ENCODE peak calls at places on chromosomes 1 and 21, in six cellular contexts. One of them, this sample, is unnamed.

GRCh38 chr1:156097499-156098178 is 15.4 kb upstream of the MEX3A start:
- DNase-seq in cardiac muscle cell: no peak
- DNase-seq in hepatocyte: no peak
- DNase-seq in suprapubic skin: no peak
- DNase-seq in psoas muscle: no peak
- DNase-seq in endothelial cell of umbilical vein: no peak
- DNase-seq in this sample: no peak

GRCh38 chr1:173134029-173134428 is 73.1 kb downstream of the TNFSF4 start:
- DNase-seq in psoas muscle: no peak
- DNase-seq in endothelial cell of umbilical vein: no peak
- DNase-seq in hepatocyte: peak; percentile 38
- DNase-seq in suprapubic skin: no peak
- DNase-seq in cardiac muscle cell: no peak
- DNase-seq in this sample: no peak

GRCh38 chr1:96387785-96388184 is 333.8 kb upstream of the PTBP2 start:
- DNase-seq in cardiac muscle cell: no peak
- DNase-seq in suprapubic skin: no peak
- DNase-seq in hepatocyte: no peak
- DNase-seq in endothelial cell of umbilical vein: peak; percentile 20
- DNase-seq in psoas muscle: no peak
- DNase-seq in this sample: no peak

GRCh38 chr1:191595170-191595569 is 563.1 kb upstream of the RGS18 start:
- DNase-seq in psoas muscle: no peak
- DNase-seq in cardiac muscle cell: no peak
- DNase-seq in endothelial cell of umbilical vein: no peak
- DNase-seq in hepatocyte: no peak
- DNase-seq in suprapubic skin: no peak
- DNase-seq in this sample: no peak

GRCh38 chr1:11309385-11309784 is 36.4 kb downstream of the UBIAD1 start:
- DNase-seq in endothelial cell of umbilical vein: no peak
- DNase-seq in psoas muscle: no peak
- DNase-seq in hepatocyte: no peak
- DNase-seq in cardiac muscle cell: no peak
- DNase-seq in suprapubic skin: no peak
- DNase-seq in this sample: no peak

GRCh38 chr1:112542206-112542973 is 33.6 kb downstream of the WNT2B start:
- DNase-seq in hepatocyte: no peak
- DNase-seq in endothelial cell of umbilical vein: no peak
- DNase-seq in psoas muscle: no peak
- DNase-seq in cardiac muscle cell: no peak
- DNase-seq in suprapubic skin: no peak
- DNase-seq in this sample: no peak

GRCh38 chr1:24457866-24458265 is 42.3 kb downstream of the NIPAL3 start:
- DNase-seq in suprapubic skin: no peak
- DNase-seq in psoas muscle: no peak
- DNase-seq in endothelial cell of umbilical vein: no peak
- DNase-seq in hepatocyte: no peak
- DNase-seq in cardiac muscle cell: no peak
- DNase-seq in this sample: no peak

GRCh38 chr1:245583081-245583480 is 428.3 kb downstream of the KIF26B start:
- DNase-seq in suprapubic skin: peak; percentile 11
- DNase-seq in hepatocyte: no peak
- DNase-seq in endothelial cell of umbilical vein: no peak
- DNase-seq in psoas muscle: no peak
- DNase-seq in cardiac muscle cell: no peak
- DNase-seq in this sample: no peak

GRCh38 chr1:33985656-33986055 is 121.8 kb downstream of the HMGB4 start:
- DNase-seq in psoas muscle: peak; percentile 19
- DNase-seq in cardiac muscle cell: no peak
- DNase-seq in hepatocyte: peak; percentile 41
- DNase-seq in endothelial cell of umbilical vein: no peak
- DNase-seq in suprapubic skin: no peak
- DNase-seq in this sample: peak; percentile 68

GRCh38 chr1:60427194-60427593 is 353.6 kb upstream of the C1orf87 start:
- DNase-seq in cardiac muscle cell: no peak
- DNase-seq in suprapubic skin: no peak
- DNase-seq in psoas muscle: no peak
- DNase-seq in endothelial cell of umbilical vein: no peak
- DNase-seq in hepatocyte: no peak
- DNase-seq in this sample: no peak

GRCh38 chr1:78543941-78544630 is 53.3 kb downstream of the PTGFR start:
- DNase-seq in psoas muscle: no peak
- DNase-seq in hepatocyte: no peak
- DNase-seq in cardiac muscle cell: no peak
- DNase-seq in endothelial cell of umbilical vein: no peak
- DNase-seq in suprapubic skin: no peak
- DNase-seq in this sample: no peak

GRCh38 chr1:161932668-161933067 is 91.0 kb downstream of the OLFML2B start:
- DNase-seq in psoas muscle: peak; percentile 16
- DNase-seq in hepatocyte: no peak
- DNase-seq in endothelial cell of umbilical vein: no peak
- DNase-seq in cardiac muscle cell: no peak
- DNase-seq in suprapubic skin: no peak
- DNase-seq in this sample: peak; percentile 78

DNA sequence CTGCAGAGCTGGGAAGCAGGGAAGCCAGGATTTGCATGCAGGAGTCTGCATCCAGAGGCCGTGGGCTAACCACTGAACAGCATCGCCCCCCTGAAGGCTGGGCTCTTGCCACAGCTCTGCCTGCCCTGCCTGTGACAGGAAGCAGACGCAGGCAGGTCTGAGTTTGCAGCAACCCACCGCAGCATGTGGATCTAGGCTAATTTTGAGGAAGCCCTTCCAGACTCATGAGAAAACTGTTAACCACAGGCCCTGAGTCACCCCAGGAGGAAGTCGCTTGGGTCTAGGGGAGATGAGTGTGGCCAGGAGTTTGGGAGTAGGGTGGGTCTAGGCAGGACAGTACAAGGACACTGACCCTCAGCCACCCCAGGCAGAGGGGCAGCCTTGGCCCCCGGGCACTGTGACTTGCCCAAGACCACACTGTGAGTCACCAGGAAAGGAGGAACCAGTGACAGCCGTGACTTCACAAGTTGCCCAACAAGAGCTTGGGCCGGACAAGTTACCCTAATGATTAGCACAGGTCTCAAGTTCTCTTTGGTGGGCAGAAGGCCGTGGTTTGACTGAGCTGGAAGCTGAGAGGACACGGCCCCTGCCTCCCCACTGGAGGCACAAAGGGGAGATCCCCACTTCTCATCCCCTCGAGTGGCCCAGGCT is 904 bp downstream of the LAPTM5 start:
- DNase-seq in cardiac muscle cell: no peak
- DNase-seq in endothelial cell of umbilical vein: peak; percentile 49
- DNase-seq in hepatocyte: no peak
- DNase-seq in psoas muscle: peak; percentile 69
- DNase-seq in suprapubic skin: peak; percentile 83
- DNase-seq in this sample: peak; percentile 83
- H3K4me1 ChIP-seq in cardiac muscle cell: peaks cover 11% of the 10 kb centered on the region
- H3K4me1 ChIP-seq in endothelial cell of umbilical vein: peaks cover 31% of the 10 kb centered on the region
- H3K4me1 ChIP-seq in hepatocyte: no peaks in the 10 kb centered on the region
- H3K4me1 ChIP-seq in psoas muscle: peaks cover 11% of the 10 kb centered on the region
- H3K4me1 ChIP-seq in suprapubic skin: peaks cover 12% of the 10 kb centered on the region
- H3K4me1 ChIP-seq in this sample: no peaks in the 10 kb centered on the region

GRCh38 chr21:38221594-38221993 is 35.2 kb upstream of the KCNJ15 start:
- DNase-seq in psoas muscle: no peak
- DNase-seq in hepatocyte: no peak
- DNase-seq in endothelial cell of umbilical vein: no peak
- DNase-seq in cardiac muscle cell: no peak
- DNase-seq in suprapubic skin: no peak
- DNase-seq in this sample: no peak
- H3K27ac ChIP-seq in psoas muscle: no peak overlapping the region
- H3K27ac ChIP-seq in hepatocyte: no peak overlapping the region
- H3K27ac ChIP-seq in endothelial cell of umbilical vein: no peak overlapping the region
- H3K27ac ChIP-seq in cardiac muscle cell: no peak overlapping the region
- H3K27ac ChIP-seq in suprapubic skin: no peak overlapping the region
- H3K27ac ChIP-seq in this sample: no peak overlapping the region

GRCh38 chr1:244052011-244052727 is 1.1 kb downstream of the ZBTB18 start:
- DNase-seq in endothelial cell of umbilical vein: peak; percentile 56
- DNase-seq in cardiac muscle cell: no peak
- DNase-seq in psoas muscle: no peak
- DNase-seq in suprapubic skin: no peak
- DNase-seq in hepatocyte: no peak
- DNase-seq in this sample: no peak
- H3K4me1 ChIP-seq in endothelial cell of umbilical vein: peaks cover 25% of the 10 kb centered on the region
- H3K4me1 ChIP-seq in cardiac muscle cell: peaks cover 31% of the 10 kb centered on the region
- H3K4me1 ChIP-seq in psoas muscle: peaks cover 28% of the 10 kb centered on the region
- H3K4me1 ChIP-seq in suprapubic skin: peaks cover 32% of the 10 kb centered on the region
- H3K4me1 ChIP-seq in hepatocyte: peaks cover 29% of the 10 kb centered on the region
- H3K4me1 ChIP-seq in this sample: no peaks in the 10 kb centered on the region

DNA sequence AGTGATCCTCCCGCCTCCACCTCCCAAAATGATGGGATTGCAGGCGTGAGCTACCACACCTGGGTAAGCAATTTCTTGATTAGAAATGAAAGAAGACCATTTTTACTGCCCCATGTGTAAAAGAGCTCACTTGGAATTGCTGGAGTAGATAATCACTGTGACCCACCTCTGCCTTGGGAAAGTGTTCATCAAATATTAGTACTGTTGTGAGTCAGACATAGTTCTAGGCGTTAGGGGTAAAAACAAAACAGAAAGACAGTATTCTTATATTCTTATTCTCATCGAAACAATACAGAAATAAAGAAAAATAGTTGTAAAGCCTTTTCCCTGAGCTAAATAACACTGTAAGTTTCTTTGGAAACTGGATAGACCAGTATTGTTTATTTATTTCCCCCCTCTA is 36.2 kb downstream of the CELF3 start:
- DNase-seq in endothelial cell of umbilical vein: no peak
- DNase-seq in cardiac muscle cell: no peak
- DNase-seq in hepatocyte: no peak
- DNase-seq in suprapubic skin: no peak
- DNase-seq in psoas muscle: no peak
- DNase-seq in this sample: no peak
- H3K27ac ChIP-seq in endothelial cell of umbilical vein: peak overlapping the region; percentile 91
- H3K27ac ChIP-seq in cardiac muscle cell: no peak overlapping the region
- H3K27ac ChIP-seq in hepatocyte: peak overlapping the region; percentile 9
- H3K27ac ChIP-seq in suprapubic skin: no peak overlapping the region
- H3K27ac ChIP-seq in psoas muscle: no peak overlapping the region
- H3K27ac ChIP-seq in this sample: no peak overlapping the region

This sample was measured in aorta.